ENCODE peak calls at places on chromosome 12, in four cellular contexts. Q, C, A and M are unnamed samples.

GRCh38 chr12:2397356-2398045 is 344.7 kb downstream of the CACNA1C start:
- DNase-seq in Q (no peak), C (peak; percentile 32), A (no peak), M (no peak)

GRCh38 chr12:77493311-77493710 is 337.4 kb upstream of the NAV3 start:
- DNase-seq in Q (peak; percentile 9), C (peak; percentile 3), A (no peak), M (no peak)

GRCh38 chr12:52615208-52615868 is 3.0 kb downstream of the KRT73 start:
- DNase-seq in Q (no peak), C (peak; percentile 27), A (no peak), M (no peak)

GRCh38 chr12:127125607-127126259 is 1141.2 kb upstream of the TMEM132C start:
- DNase-seq in Q (no peak), C (peak; percentile 86), A (no peak), M (no peak)

GRCh38 chr12:15754233-15754632 is 35.0 kb downstream of the EPS8 start:
- DNase-seq in Q (no peak), C (peak; percentile 71), A (no peak), M (no peak)

GRCh38 chr12:96107236-96107635 is 71.8 kb upstream of the LTA4H start:
- DNase-seq in Q (peak; percentile 64), C (no peak), A (peak; percentile 41), M (no peak)

GRCh38 chr12:127172857-127173256 is 1094.1 kb upstream of the TMEM132C start:
- DNase-seq in Q (no peak), C (no peak), A (no peak), M (no peak)

GRCh38 chr12:75837700-75838099 is 193.9 kb downstream of the PHLDA1 start:
- DNase-seq in Q (peak; percentile 20), C (no peak), A (no peak), M (peak; percentile 83)

GRCh38 chr12:42758806-42759205 is 169.3 kb upstream of the PRICKLE1 start:
- DNase-seq in Q (no peak), C (peak; percentile 41), A (no peak), M (no peak)

GRCh38 chr12:67068773-67069450 is 200.2 kb upstream of the CAND1 start:
- DNase-seq in Q (no peak), C (peak; percentile 59), A (peak; percentile 62), M (peak; percentile 79)

GRCh38 chr12:13203028-13203922 is 6.7 kb downstream of the EMP1 start:
- DNase-seq in Q (peak; percentile 61), C (no peak), A (peak; percentile 47), M (no peak)

GRCh38 chr12:114403690-114404450 is 2.1 kb downstream of the TBX5 start:
- DNase-seq in Q (peak; percentile 55), C (no peak), A (no peak), M (no peak)

GRCh38 chr12:59388694-59389093 is 207.1 kb upstream of the SLC16A7 start:
- DNase-seq in Q (no peak), C (no peak), A (no peak), M (no peak)

GRCh38 chr12:102990419-102990818 is 32.9 kb downstream of the ASCL1 start:
- DNase-seq in Q (no peak), C (no peak), A (no peak), M (no peak)

GRCh38 chr12:14567311-14568195 is at the start of gene PLBD1:
- DNase-seq in Q (peak; percentile 77), C (peak; percentile 41), A (peak; percentile 37), M (peak; percentile 86)

GRCh38 chr12:56300644-56301464 is 724 bp upstream of the CS start:
- DNase-seq in Q (no peak), C (no peak), A (no peak), M (no peak)

GRCh38 chr12:78864483-78865296 is at the start of gene SYT1:
- DNase-seq in Q (no peak), C (peak; percentile 93), A (peak; percentile 73), M (peak; percentile 83)

GRCh38 chr12:107612508-107612907 is 73.1 kb upstream of the PWP1 start:
- DNase-seq in Q (no peak), C (peak; percentile 15), A (no peak), M (no peak)

GRCh38 chr12:55671746-55672145 is 35.1 kb downstream of the OR10P1 start:
- DNase-seq in Q (no peak), C (no peak), A (no peak), M (no peak)

GRCh38 chr12:95335948-95336347 is 118.3 kb downstream of the VEZT start:
- DNase-seq in Q (no peak), C (no peak), A (no peak), M (no peak)

GRCh38 chr12:6047249-6048227 is 76.9 kb downstream of the VWF start:
- DNase-seq in Q (no peak), C (peak; percentile 47), A (no peak), M (no peak)

GRCh38 chr12:69583203-69583602 is 2.1 kb upstream of the CCT2 start:
- DNase-seq in Q (no peak), C (no peak), A (no peak), M (no peak)

GRCh38 chr12:131911851-131912525 is 17.1 kb upstream of the PUS1 start:
- DNase-seq in Q (no peak), C (no peak), A (no peak), M (peak; percentile 60)

GRCh38 chr12:109286652-109287051 is 22.4 kb downstream of the FOXN4 start:
- DNase-seq in Q (no peak), C (no peak), A (no peak), M (no peak)

GRCh38 chr12:22858849-22859569 is 234.0 kb downstream of the ETNK1 start:
- DNase-seq in Q (no peak), C (peak; percentile 67), A (no peak), M (no peak)

GRCh38 chr12:30013051-30013450 is 229.3 kb upstream of the TMTC1 start:
- DNase-seq in Q (no peak), C (peak; percentile 9), A (no peak), M (no peak)

DNA sequence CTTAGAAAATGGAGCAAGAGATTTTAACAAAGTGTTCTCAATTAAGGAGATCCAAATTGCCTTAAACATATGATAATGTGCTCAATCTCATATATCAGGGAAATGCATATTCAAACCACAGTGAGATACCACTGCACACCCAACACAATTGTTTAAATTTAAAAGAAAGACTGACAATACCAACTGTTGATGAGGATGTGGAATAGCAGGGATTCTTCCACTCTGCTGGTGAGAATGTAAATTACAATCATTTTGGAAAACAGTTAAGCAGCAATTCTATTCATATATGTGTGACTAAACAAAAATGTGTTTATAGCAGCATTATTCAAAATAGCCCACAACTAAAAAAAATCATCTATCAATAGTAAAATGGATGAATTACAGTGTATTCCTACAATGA is 144.2 kb downstream of the KICS2 start:
- DNase-seq in Q (no peak), C (no peak), A (no peak), M (no peak)
- TF ChIP-seq CTCF in Q (no peak), C (peak; percentile 18), A (peak; percentile 60), M (no peak)

DNA sequence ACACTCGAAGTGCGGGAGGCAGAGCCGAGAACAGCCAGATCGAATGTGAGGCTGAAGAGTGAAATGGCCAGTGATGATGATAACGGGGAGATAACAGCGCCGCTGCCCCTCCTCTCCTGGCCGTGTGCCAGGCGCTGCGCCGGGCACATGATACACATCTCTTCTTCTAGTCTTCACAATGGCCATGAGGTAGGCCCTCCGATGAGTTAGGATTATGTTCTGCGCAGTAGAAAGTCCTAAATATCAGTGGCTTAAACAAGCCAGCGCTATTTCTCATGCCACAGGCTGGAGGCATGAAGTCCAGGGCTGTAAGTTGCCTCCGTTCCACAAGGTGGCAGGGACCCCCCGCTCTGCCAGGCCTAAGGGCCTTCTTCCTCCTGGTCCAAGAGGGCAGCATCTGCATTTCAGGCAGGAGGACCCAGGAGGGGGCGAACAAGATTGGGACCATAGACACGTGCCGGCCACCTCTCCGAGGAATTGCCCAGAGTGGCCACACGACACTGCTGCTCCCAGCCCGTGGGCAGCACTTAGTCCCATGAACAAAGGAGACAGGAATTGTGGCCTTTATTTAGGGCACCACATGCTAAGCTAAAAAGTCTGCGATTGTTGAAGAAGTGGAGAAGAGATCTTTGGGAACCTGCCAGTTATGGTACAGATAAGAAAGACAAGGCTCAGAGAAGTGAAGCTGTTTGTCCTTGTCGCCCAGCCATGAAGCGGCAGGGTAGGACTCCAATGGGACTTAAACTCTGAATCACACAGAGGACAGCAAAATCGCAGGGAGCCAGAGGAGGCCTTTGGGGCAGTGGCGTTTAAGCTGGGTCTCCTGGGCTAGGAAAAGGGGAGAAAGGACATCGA is 10.9 kb upstream of the HVCN1 start:
- DNase-seq in Q (no peak), C (no peak), A (no peak), M (no peak)
- TF ChIP-seq CTCF in Q (no peak), C (no peak), A (no peak), M (no peak)

DNA sequence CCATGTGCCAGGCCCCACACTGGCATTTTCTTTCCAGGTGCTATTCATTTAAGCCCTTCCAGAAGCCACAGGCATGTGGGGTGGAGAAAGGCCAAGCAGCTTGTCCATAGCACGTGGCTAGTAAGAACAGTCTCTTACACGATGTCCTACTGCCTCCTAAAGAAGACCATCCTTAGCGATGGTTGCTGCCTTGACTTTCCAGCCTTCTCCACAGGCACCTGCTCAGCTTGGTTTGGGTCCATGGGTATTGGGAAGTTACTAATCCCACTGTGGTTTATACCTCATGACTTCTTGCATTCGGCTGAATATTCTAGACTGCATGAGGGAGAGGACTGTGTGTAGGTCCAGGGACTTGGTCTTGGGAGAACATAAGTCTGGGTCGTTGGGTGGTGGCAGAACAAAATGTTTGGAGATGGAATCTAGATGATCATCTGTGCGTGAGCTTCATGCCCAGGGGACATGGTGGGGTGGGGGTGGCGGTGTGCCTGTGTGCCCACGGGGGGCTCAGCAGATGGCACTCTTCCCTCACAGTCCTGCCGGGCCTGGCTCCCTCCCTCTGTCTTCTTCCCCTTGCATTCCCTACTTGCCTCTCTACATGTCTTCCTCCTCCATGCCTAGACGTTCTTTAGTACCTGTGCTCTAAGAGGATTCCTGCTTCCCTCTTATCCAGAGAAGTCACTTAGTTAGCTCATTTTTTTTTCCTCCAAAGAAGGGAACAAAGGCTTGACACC is 49.1 kb downstream of the NINJ2 start:
- DNase-seq in Q (no peak), C (peak; percentile 17), A (no peak), M (no peak)
- TF ChIP-seq CTCF in Q (peak; percentile 10), C (no peak), A (no peak), M (no peak)

GRCh38 chr12:32108829-32109228 is 2.2 kb downstream of the BICD1 start:
- DNase-seq in Q (no peak), C (no peak), A (no peak), M (no peak)

GRCh38 chr12:32104572-32105355 is 1.9 kb upstream of the BICD1 start:
- DNase-seq in Q (no peak), C (no peak), A (no peak), M (no peak)

GRCh38 chr12:32106153-32106516 is 512 bp upstream of the BICD1 start:
- DNase-seq in Q (no peak), C (no peak), A (no peak), M (no peak)

GRCh38 chr12:32107376-32108267 is 975 bp downstream of the BICD1 start:
- DNase-seq in Q (no peak), C (peak; percentile 89), A (peak; percentile 18), M (no peak)

DNA sequence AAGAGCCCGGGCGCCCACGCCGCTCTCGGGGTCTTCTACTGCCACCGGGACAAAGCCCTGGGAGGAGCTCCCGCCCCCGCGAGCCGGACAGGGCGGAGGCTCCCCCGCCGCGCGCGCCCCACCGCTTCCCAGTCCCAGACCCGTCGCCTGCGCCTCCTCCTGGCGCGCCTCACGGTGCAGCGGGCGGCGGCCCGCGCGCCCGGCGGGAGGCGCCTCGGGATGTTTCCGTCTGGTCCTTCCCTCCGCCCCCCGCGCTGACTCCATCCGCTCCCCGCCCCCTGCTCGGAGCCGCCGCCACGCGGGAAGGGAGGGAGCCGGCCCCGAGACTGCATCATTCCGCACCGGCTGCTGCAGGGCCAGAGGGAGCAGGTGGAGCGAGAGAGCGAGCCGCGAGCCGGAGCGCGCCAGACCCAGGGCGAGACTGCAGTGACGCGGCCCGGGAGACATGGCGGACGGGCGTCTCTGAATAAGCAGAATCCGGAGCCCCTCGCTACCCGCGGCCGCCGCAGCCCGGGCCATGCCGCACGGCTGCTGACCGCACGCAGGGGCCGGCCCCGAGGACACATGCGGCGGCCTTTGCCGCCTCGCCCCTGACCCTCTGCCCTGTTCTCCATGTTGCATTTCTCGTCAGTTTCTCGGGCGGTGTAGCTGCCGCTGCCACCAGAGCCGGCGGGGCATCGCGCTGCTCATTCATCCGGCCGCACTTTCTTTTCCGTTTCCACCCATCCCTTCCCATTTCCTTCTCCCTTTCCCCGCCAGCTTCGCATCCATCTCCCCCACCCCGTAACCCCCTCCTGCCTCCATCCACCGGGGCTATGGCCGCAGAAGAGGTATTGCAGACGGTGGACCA is at the start of gene BICD1:
- DNase-seq in Q (peak; percentile 93), C (peak; percentile 91), A (peak; percentile 89), M (peak; percentile 96)
- TF ChIP-seq CTCF in Q (peak; percentile 57), C (no peak), A (peak; percentile 18), M (peak; percentile 22)